ENCODE peak calls at places on chromosomes 3 and 15, in nine cellular contexts. I, F, C, N, K, X, Z, Q and W are unnamed samples. For H3K27me3 and H3K4me1, the result is how much of the 10 kb centered on the place peaks cover.

GRCh38 chr15:37045859-37046318 is 54.5 kb downstream of the MEIS2 start:
- DNase-seq in X (no peak), C (no peak), K (no peak), F (no peak), Z (no peak), Q (no peak), N (no peak), I (no peak), W (no peak)

GRCh38 chr3:98583766-98584165 is 9.6 kb downstream of the CPOX start:
- DNase-seq in C (no peak), Z (no peak), X (no peak), N (no peak), K (no peak), I (no peak), Q (no peak), F (no peak), W (no peak)

GRCh38 chr3:58214484-58215316 is 3.9 kb upstream of the DNASE1L3 start:
- DNase-seq in K (no peak), X (no peak), I (no peak), Z (no peak), N (no peak), Q (peak), F (no peak), C (no peak), W (no peak)

GRCh38 chr3:170689218-170689874 is 103.5 kb upstream of the SLC7A14 start:
- DNase-seq in Z (no peak), C (no peak), N (peak), I (no peak), K (peak), Q (peak), F (peak), X (no peak), W (no peak)

GRCh38 chr15:70236306-70237103 is 138.8 kb upstream of the TLE3 start:
- DNase-seq in Q (peak), I (no peak), N (peak), X (no peak), F (no peak), K (no peak), C (no peak), Z (no peak), W (no peak)

GRCh38 chr3:20327889-20328288 is 141.9 kb upstream of the SGO1 start:
- DNase-seq in I (no peak), N (no peak), Q (no peak), K (no peak), C (no peak), Z (no peak), F (no peak), X (no peak), W (no peak)

GRCh38 chr3:55721716-55722484 is 234.8 kb upstream of the WNT5A start:
- DNase-seq in Q (peak), N (peak), K (peak), C (no peak), I (peak), Z (no peak), F (no peak), X (no peak), W (no peak)

GRCh38 chr15:61671736-61672135 is 388.5 kb downstream of the VPS13C start:
- DNase-seq in Z (no peak), N (no peak), X (peak), C (no peak), I (peak), K (peak), F (no peak), Q (no peak), W (no peak)

GRCh38 chr3:128984596-128984995 is 9.3 kb downstream of the CFAP92 start:
- DNase-seq in Z (no peak), N (peak), I (no peak), K (no peak), C (no peak), Q (peak), X (no peak), F (no peak), W (no peak)

GRCh38 chr3:107240183-107241091 is 136.8 kb upstream of the CCDC54 start:
- DNase-seq in F (peak), I (peak), Q (peak), C (peak), Z (peak), N (peak), X (peak), K (peak), W (peak)

GRCh38 chr3:17138246-17139039 is 253.7 kb downstream of the PLCL2 start:
- DNase-seq in Q (no peak), X (no peak), Z (no peak), F (no peak), I (no peak), K (no peak), N (no peak), C (no peak), W (no peak)

GRCh38 chr3:40267940-40268707 is 41.4 kb upstream of the EIF1B start:
- DNase-seq in F (no peak), I (no peak), Z (peak), C (no peak), K (no peak), N (peak), X (no peak), Q (no peak), W (no peak)

GRCh38 chr3:99783009-99783573 is 34.6 kb upstream of the CMSS1 start:
- DNase-seq in X (no peak), Q (peak), N (peak), F (no peak), C (no peak), Z (no peak), I (no peak), K (no peak), W (no peak)

GRCh38 chr3:110868106-110868505 is 203.5 kb upstream of the NECTIN3 start:
- DNase-seq in C (no peak), F (no peak), K (no peak), Z (no peak), I (no peak), X (no peak), Q (no peak), N (no peak), W (no peak)

GRCh38 chr3:131549340-131549739 is 46.6 kb upstream of the MRPL3 start:
- DNase-seq in C (no peak), X (no peak), N (no peak), K (no peak), Q (no peak), F (no peak), Z (no peak), I (no peak), W (no peak)

GRCh38 chr3:15535757-15536156 is 14.3 kb upstream of the COLQ start:
- DNase-seq in C (no peak), K (no peak), F (no peak), N (peak), X (no peak), Z (peak), I (no peak), Q (peak), W (no peak)

GRCh38 chr3:128425142-128425845 is 41.4 kb downstream of the DNAJB8 start:
- DNase-seq in N (no peak), Z (no peak), I (no peak), K (no peak), Q (no peak), C (no peak), F (no peak), X (no peak), W (no peak)

GRCh38 chr3:78718707-78719106 is 1049.1 kb downstream of the ROBO1 start:
- DNase-seq in F (no peak), I (no peak), N (no peak), C (no peak), Z (no peak), K (no peak), X (no peak), Q (no peak), W (no peak)

GRCh38 chr15:59237854-59238252 is 31.2 kb downstream of the LDHAL6B start:
- DNase-seq in N (no peak), I (no peak), Z (no peak), F (no peak), C (no peak), Q (no peak), K (no peak), X (no peak), W (no peak)

GRCh38 chr3:126371096-126371705 is 14.0 kb upstream of the KLF15 start:
- DNase-seq in I (no peak), N (no peak), Z (no peak), C (no peak), K (no peak), F (peak), Q (no peak), X (no peak), W (no peak)

GRCh38 chr15:48565560-48566482 is 79.7 kb downstream of the FBN1 start:
- DNase-seq in Q (peak), C (no peak), K (no peak), I (no peak), F (no peak), N (peak), X (no peak), Z (no peak), W (no peak)

GRCh38 chr3:46370784-46371183 is at the start of gene CCR5:
- DNase-seq in X (no peak), Q (no peak), N (peak), F (no peak), K (no peak), Z (peak), C (no peak), I (no peak), W (no peak)

GRCh38 chr3:46367811-46368210 is 2.9 kb upstream of the CCR5 start:
- DNase-seq in C (no peak), Z (no peak), N (no peak), K (no peak), F (no peak), X (no peak), I (no peak), Q (no peak), W (peak)

GRCh38 chr3:46369675-46370132 is 1.0 kb upstream of the CCR5 start:
- DNase-seq in K (no peak), Q (no peak), F (no peak), C (no peak), I (no peak), N (no peak), X (no peak), Z (no peak), W (no peak)

GRCh38 chr3:46365737-46366524 is 4.8 kb upstream of the CCR5 start:
- DNase-seq in F (no peak), I (no peak), N (no peak), K (no peak), Q (no peak), Z (no peak), C (no peak), X (no peak), W (no peak)

GRCh38 chr3:46368569-46368968 is 2.2 kb upstream of the CCR5 start:
- DNase-seq in C (no peak), Z (peak), F (no peak), K (peak), N (no peak), I (no peak), Q (no peak), X (peak), W (peak)
- H3K27me3 ChIP-seq in C (under half), Z (under half), F (under half), K (under half), N (under half), I (under half), Q (under half), X (under half), W (half or more)

GRCh38 chr3:162544246-162544645 is 1047.6 kb downstream of the OTOL1 start:
- DNase-seq in N (no peak), Q (peak), K (no peak), C (no peak), Z (no peak), F (no peak), I (no peak), X (no peak), W (no peak)

GRCh38 chr3:162538906-162539305 is 1042.3 kb downstream of the OTOL1 start:
- DNase-seq in C (no peak), F (no peak), K (no peak), X (no peak), Z (no peak), N (peak), I (no peak), Q (peak), W (no peak)

GRCh38 chr3:162538466-162538865 is 1041.9 kb downstream of the OTOL1 start:
- DNase-seq in C (no peak), X (no peak), Z (no peak), I (no peak), Q (no peak), F (no peak), K (no peak), N (peak), W (no peak)

GRCh38 chr3:162540421-162540820 is 1043.8 kb downstream of the OTOL1 start:
- DNase-seq in X (no peak), F (no peak), N (no peak), C (no peak), Z (no peak), K (no peak), I (no peak), Q (peak), W (no peak)

DNA sequence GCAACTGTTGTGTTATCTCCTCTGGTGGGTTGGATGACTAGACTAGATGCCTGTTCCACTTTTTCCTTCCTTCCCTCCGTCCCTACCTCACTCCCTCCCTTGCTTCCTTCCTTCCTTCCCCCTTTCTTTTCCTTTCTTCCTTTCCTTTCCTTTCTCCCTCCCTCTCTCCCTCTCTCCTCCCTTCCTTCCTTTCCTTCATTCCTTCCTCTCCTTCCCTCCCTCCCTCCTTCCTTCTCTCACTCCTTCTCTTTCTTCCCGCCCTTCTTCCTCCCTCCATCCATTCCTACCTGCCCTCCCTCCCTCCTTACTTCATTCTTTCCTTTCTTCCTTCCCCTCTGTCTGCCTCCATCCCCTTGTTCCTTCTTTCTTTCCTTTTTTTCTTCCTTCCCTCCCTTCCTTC is 1045.3 kb downstream of the OTOL1 start:
- DNase-seq in Z (no peak), N (no peak), Q (no peak), C (no peak), I (no peak), X (no peak), K (no peak), F (no peak), W (no peak)
- H3K4me1 ChIP-seq in Z (under half), N (under half), Q (under half), C (under half), I (under half), X (under half), K (under half), F (under half), W (under half)

GRCh38 chr3:186097317-186097662 is 11.6 kb downstream of the ETV5 start:
- DNase-seq in K (no peak), X (no peak), Z (no peak), N (no peak), I (no peak), Q (no peak), F (no peak), C (no peak), W (no peak)
- H3K27me3 ChIP-seq in K (under half), X (under half), Z (under half), N (under half), I (under half), Q (under half), F (under half), C (under half), W (under half)

DNA sequence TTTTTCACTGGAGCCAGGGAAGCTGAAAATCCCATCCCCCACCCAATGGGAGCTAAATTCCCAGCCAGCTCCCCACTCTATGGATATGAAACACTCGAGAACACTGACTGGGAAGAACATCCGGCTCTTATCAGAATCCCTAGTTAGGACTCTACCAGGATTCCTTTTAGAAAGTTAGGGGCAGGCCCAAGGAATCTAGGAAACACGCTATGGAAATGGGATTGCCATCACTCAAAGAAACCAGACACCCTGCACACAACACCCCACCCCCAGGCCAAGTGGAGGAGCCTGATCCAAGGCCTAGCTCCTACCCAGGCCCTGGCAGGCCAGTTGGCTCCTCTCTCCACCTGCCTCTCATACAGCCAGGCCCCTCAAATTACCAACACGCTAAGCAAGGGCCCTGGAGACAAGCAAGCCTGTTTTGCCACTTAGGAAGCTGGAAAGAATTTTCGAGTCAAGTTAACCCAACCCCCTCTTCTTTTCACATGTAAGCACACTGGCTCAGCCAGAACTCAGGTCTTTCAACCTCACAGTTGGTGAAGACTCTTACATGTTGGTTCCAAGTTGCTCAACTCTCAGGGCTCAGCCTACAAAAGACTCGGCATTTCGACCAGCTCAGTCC is 75.5 kb downstream of the RBPMS2 start:
- DNase-seq in X (peak), Z (no peak), F (peak), Q (peak), N (peak), C (no peak), K (no peak), I (no peak), W (peak)
- H3K4me1 ChIP-seq in X (half or more), Z (under half), F (under half), Q (under half), N (under half), C (under half), K (under half), I (under half), W (half or more)